ENCODE peak calls at places on chromosomes 13 and 19, in eight cellular contexts. One of them, this sample, is unnamed.
A peak's percentile ranks its signal among the peaks of the same experiment; 100 is the strongest.

GRCh38 chr19:47020992-47021496 is 1.4 kb downstream of the NPAS1 start:
- DNase-seq in GM12892: no peak
- DNase-seq in endothelial cell of umbilical vein: no peak
- DNase-seq in GM12878: no peak
- DNase-seq in H1: peak; percentile 71
- DNase-seq in transverse colon: no peak
- DNase-seq in breast epithelium: no peak
- DNase-seq in HCT116: no peak
- DNase-seq in this sample: no peak

GRCh38 chr19:53657778-53658177 is 26.0 kb downstream of the DPRX start:
- DNase-seq in HCT116: no peak
- DNase-seq in endothelial cell of umbilical vein: no peak
- DNase-seq in GM12892: no peak
- DNase-seq in breast epithelium: no peak
- DNase-seq in transverse colon: no peak
- DNase-seq in H1: no peak
- DNase-seq in GM12878: no peak
- DNase-seq in this sample: no peak

GRCh38 chr13:93248627-93249047 is 22.0 kb downstream of the GPC6 start:
- DNase-seq in H1: no peak
- DNase-seq in GM12878: no peak
- DNase-seq in breast epithelium: no peak
- DNase-seq in HCT116: no peak
- DNase-seq in endothelial cell of umbilical vein: no peak
- DNase-seq in transverse colon: no peak
- DNase-seq in GM12892: no peak
- DNase-seq in this sample: no peak

GRCh38 chr13:24827799-24828198 is 63.8 kb downstream of the RNF17 start:
- DNase-seq in GM12892: no peak
- DNase-seq in transverse colon: no peak
- DNase-seq in endothelial cell of umbilical vein: no peak
- DNase-seq in breast epithelium: no peak
- DNase-seq in GM12878: no peak
- DNase-seq in H1: no peak
- DNase-seq in HCT116: no peak
- DNase-seq in this sample: no peak

GRCh38 chr19:28596561-28597071 is 616.3 kb downstream of the UQCRFS1 start:
- DNase-seq in H1: no peak
- DNase-seq in GM12892: no peak
- DNase-seq in HCT116: no peak
- DNase-seq in GM12878: no peak
- DNase-seq in breast epithelium: no peak
- DNase-seq in transverse colon: no peak
- DNase-seq in endothelial cell of umbilical vein: no peak
- DNase-seq in this sample: no peak

GRCh38 chr19:42269518-42270345 is 680 bp downstream of the CIC start:
- DNase-seq in H1: no peak
- DNase-seq in GM12878: no peak
- DNase-seq in HCT116: no peak
- DNase-seq in breast epithelium: peak; percentile 58
- DNase-seq in transverse colon: no peak
- DNase-seq in endothelial cell of umbilical vein: no peak
- DNase-seq in GM12892: no peak
- DNase-seq in this sample: no peak

GRCh38 chr13:32165791-32166190 is 134.2 kb downstream of the FRY start:
- DNase-seq in GM12892: no peak
- DNase-seq in endothelial cell of umbilical vein: no peak
- DNase-seq in GM12878: no peak
- DNase-seq in H1: no peak
- DNase-seq in transverse colon: no peak
- DNase-seq in breast epithelium: no peak
- DNase-seq in HCT116: no peak
- DNase-seq in this sample: no peak

GRCh38 chr19:31533114-31533513 is 183.9 kb upstream of the TSHZ3 start:
- DNase-seq in GM12878: no peak
- DNase-seq in H1: peak; percentile 8
- DNase-seq in transverse colon: no peak
- DNase-seq in GM12892: no peak
- DNase-seq in HCT116: no peak
- DNase-seq in breast epithelium: no peak
- DNase-seq in endothelial cell of umbilical vein: no peak
- DNase-seq in this sample: no peak

GRCh38 chr13:73717632-73718031 is 416.6 kb downstream of the KLF12 start:
- DNase-seq in transverse colon: no peak
- DNase-seq in GM12892: no peak
- DNase-seq in breast epithelium: no peak
- DNase-seq in HCT116: no peak
- DNase-seq in GM12878: no peak
- DNase-seq in H1: no peak
- DNase-seq in endothelial cell of umbilical vein: peak; percentile 82
- DNase-seq in this sample: no peak

GRCh38 chr13:93169980-93170379 is 56.6 kb upstream of the GPC6 start:
- DNase-seq in GM12878: no peak
- DNase-seq in transverse colon: no peak
- DNase-seq in GM12892: no peak
- DNase-seq in endothelial cell of umbilical vein: no peak
- DNase-seq in breast epithelium: no peak
- DNase-seq in HCT116: no peak
- DNase-seq in H1: no peak
- DNase-seq in this sample: no peak

GRCh38 chr19:46972301-46972700 is 47.3 kb upstream of the NPAS1 start:
- DNase-seq in GM12892: no peak
- DNase-seq in breast epithelium: no peak
- DNase-seq in endothelial cell of umbilical vein: no peak
- DNase-seq in H1: no peak
- DNase-seq in HCT116: no peak
- DNase-seq in transverse colon: no peak
- DNase-seq in GM12878: no peak
- DNase-seq in this sample: no peak

GRCh38 chr19:17777840-17778620 is 16.9 kb upstream of the B3GNT3 start:
- DNase-seq in GM12892: no peak
- DNase-seq in transverse colon: peak; percentile 80
- DNase-seq in breast epithelium: peak; percentile 35
- DNase-seq in H1: peak; percentile 98
- DNase-seq in endothelial cell of umbilical vein: peak; percentile 44
- DNase-seq in HCT116: peak; percentile 90
- DNase-seq in GM12878: no peak
- DNase-seq in this sample: no peak

GRCh38 chr19:58581227-58582141 is 8.3 kb upstream of the MZF1 start:
- DNase-seq in GM12878: no peak
- DNase-seq in endothelial cell of umbilical vein: peak; percentile 91
- DNase-seq in transverse colon: peak; percentile 84
- DNase-seq in H1: peak; percentile 99
- DNase-seq in GM12892: peak; percentile 69
- DNase-seq in HCT116: peak; percentile 76
- DNase-seq in breast epithelium: no peak
- DNase-seq in this sample: no peak

GRCh38 chr19:15831626-15832025 is 16.2 kb upstream of the OR10H1 start:
- DNase-seq in GM12878: no peak
- DNase-seq in HCT116: no peak
- DNase-seq in transverse colon: no peak
- DNase-seq in H1: no peak
- DNase-seq in endothelial cell of umbilical vein: no peak
- DNase-seq in GM12892: no peak
- DNase-seq in breast epithelium: no peak
- DNase-seq in this sample: no peak

GRCh38 chr13:93231867-93232266 is 5.3 kb downstream of the GPC6 start:
- DNase-seq in GM12878: no peak
- DNase-seq in endothelial cell of umbilical vein: no peak
- DNase-seq in HCT116: no peak
- DNase-seq in GM12892: no peak
- DNase-seq in breast epithelium: no peak
- DNase-seq in transverse colon: no peak
- DNase-seq in H1: no peak
- DNase-seq in this sample: no peak

GRCh38 chr19:3692141-3693029 is 7.9 kb downstream of the PIP5K1C start:
- DNase-seq in GM12878: no peak
- DNase-seq in HCT116: no peak
- DNase-seq in H1: peak; percentile 84
- DNase-seq in transverse colon: no peak
- DNase-seq in endothelial cell of umbilical vein: no peak
- DNase-seq in GM12892: peak; percentile 59
- DNase-seq in breast epithelium: no peak
- DNase-seq in this sample: no peak

GRCh38 chr19:18292810-18293641 is 11.6 kb upstream of the JUND start:
- DNase-seq in transverse colon: peak; percentile 79
- DNase-seq in GM12892: no peak
- DNase-seq in HCT116: peak; percentile 73
- DNase-seq in breast epithelium: peak; percentile 70
- DNase-seq in endothelial cell of umbilical vein: peak; percentile 70
- DNase-seq in H1: peak; percentile 94
- DNase-seq in GM12878: no peak
- DNase-seq in this sample: no peak

GRCh38 chr13:82597737-82598136 is 1284.5 kb downstream of the SLITRK1 start:
- DNase-seq in breast epithelium: no peak
- DNase-seq in transverse colon: no peak
- DNase-seq in H1: no peak
- DNase-seq in GM12892: no peak
- DNase-seq in HCT116: no peak
- DNase-seq in GM12878: no peak
- DNase-seq in endothelial cell of umbilical vein: no peak
- DNase-seq in this sample: no peak

GRCh38 chr13:25380082-25380481 is 8.3 kb downstream of the ATP8A2 start:
- DNase-seq in H1: no peak
- DNase-seq in endothelial cell of umbilical vein: no peak
- DNase-seq in GM12878: no peak
- DNase-seq in GM12892: no peak
- DNase-seq in transverse colon: no peak
- DNase-seq in HCT116: no peak
- DNase-seq in breast epithelium: no peak
- DNase-seq in this sample: no peak

GRCh38 chr19:1512671-1513491 is at the start of gene ADAMTSL5:
- DNase-seq in transverse colon: peak; percentile 84
- DNase-seq in HCT116: no peak
- DNase-seq in endothelial cell of umbilical vein: no peak
- DNase-seq in GM12878: no peak
- DNase-seq in breast epithelium: no peak
- DNase-seq in GM12892: peak; percentile 85
- DNase-seq in H1: no peak
- DNase-seq in this sample: no peak
- TF ChIP-seq POLR2AphosphoS5 in transverse colon: peak; percentile 44
- TF ChIP-seq POLR2AphosphoS5 in HCT116: peak; percentile 88
- TF ChIP-seq POLR2AphosphoS5 in endothelial cell of umbilical vein: no peak
- TF ChIP-seq POLR2AphosphoS5 in GM12878: no peak
- TF ChIP-seq POLR2AphosphoS5 in breast epithelium: no peak
- TF ChIP-seq POLR2AphosphoS5 in GM12892: no peak
- TF ChIP-seq POLR2AphosphoS5 in H1: no peak
- TF ChIP-seq POLR2AphosphoS5 in this sample: no peak

GRCh38 chr13:95477187-95477586 is 75.3 kb upstream of the CLDN10 start:
- DNase-seq in GM12892: no peak
- DNase-seq in endothelial cell of umbilical vein: no peak
- DNase-seq in transverse colon: no peak
- DNase-seq in H1: no peak
- DNase-seq in GM12878: no peak
- DNase-seq in HCT116: no peak
- DNase-seq in breast epithelium: no peak
- DNase-seq in this sample: no peak
- TF ChIP-seq POLR2AphosphoS5 in GM12892: no peak
- TF ChIP-seq POLR2AphosphoS5 in endothelial cell of umbilical vein: no peak
- TF ChIP-seq POLR2AphosphoS5 in transverse colon: no peak
- TF ChIP-seq POLR2AphosphoS5 in H1: no peak
- TF ChIP-seq POLR2AphosphoS5 in GM12878: no peak
- TF ChIP-seq POLR2AphosphoS5 in HCT116: no peak
- TF ChIP-seq POLR2AphosphoS5 in breast epithelium: no peak
- TF ChIP-seq POLR2AphosphoS5 in this sample: no peak

GRCh38 chr13:63481334-63481733 is 2065.7 kb upstream of the PCDH20 start:
- DNase-seq in GM12878: no peak
- DNase-seq in H1: no peak
- DNase-seq in transverse colon: no peak
- DNase-seq in HCT116: no peak
- DNase-seq in endothelial cell of umbilical vein: no peak
- DNase-seq in breast epithelium: no peak
- DNase-seq in GM12892: no peak
- DNase-seq in this sample: no peak
- TF ChIP-seq POLR2AphosphoS5 in GM12878: no peak
- TF ChIP-seq POLR2AphosphoS5 in H1: no peak
- TF ChIP-seq POLR2AphosphoS5 in transverse colon: no peak
- TF ChIP-seq POLR2AphosphoS5 in HCT116: no peak
- TF ChIP-seq POLR2AphosphoS5 in endothelial cell of umbilical vein: no peak
- TF ChIP-seq POLR2AphosphoS5 in breast epithelium: no peak
- TF ChIP-seq POLR2AphosphoS5 in GM12892: no peak
- TF ChIP-seq POLR2AphosphoS5 in this sample: no peak

GRCh38 chr13:80684525-80685017 is 343.6 kb upstream of the SPRY2 start:
- DNase-seq in breast epithelium: no peak
- DNase-seq in H1: no peak
- DNase-seq in transverse colon: no peak
- DNase-seq in GM12878: no peak
- DNase-seq in endothelial cell of umbilical vein: no peak
- DNase-seq in GM12892: no peak
- DNase-seq in HCT116: no peak
- DNase-seq in this sample: no peak

GRCh38 chr13:80685942-80686341 is 345.0 kb upstream of the SPRY2 start:
- DNase-seq in HCT116: no peak
- DNase-seq in GM12878: no peak
- DNase-seq in endothelial cell of umbilical vein: no peak
- DNase-seq in H1: no peak
- DNase-seq in breast epithelium: no peak
- DNase-seq in GM12892: no peak
- DNase-seq in transverse colon: no peak
- DNase-seq in this sample: no peak

GRCh38 chr13:80695841-80696240 is 354.9 kb upstream of the SPRY2 start:
- DNase-seq in GM12892: no peak
- DNase-seq in HCT116: no peak
- DNase-seq in GM12878: no peak
- DNase-seq in endothelial cell of umbilical vein: no peak
- DNase-seq in H1: no peak
- DNase-seq in transverse colon: no peak
- DNase-seq in breast epithelium: no peak
- DNase-seq in this sample: no peak

DNA sequence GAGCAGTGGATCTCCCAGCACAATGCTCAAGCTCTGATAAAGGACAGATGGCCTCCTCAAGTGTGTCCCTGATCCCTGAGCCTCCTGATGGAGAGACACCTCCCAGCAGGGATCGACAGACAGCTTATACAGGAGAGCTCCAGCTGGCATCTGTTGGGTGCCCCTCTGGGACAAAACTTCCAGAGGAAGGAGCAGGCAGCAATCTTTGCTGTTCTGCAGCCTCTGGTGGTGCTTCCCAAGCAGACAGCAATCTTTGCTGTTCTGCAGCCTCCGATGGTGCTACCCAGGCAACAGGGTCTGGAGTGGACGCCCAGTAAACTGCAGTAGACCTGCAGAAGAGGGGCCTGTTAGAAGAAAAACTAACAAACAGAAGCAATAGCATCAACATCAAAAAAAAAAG is 349.3 kb upstream of the SPRY2 start:
- DNase-seq in transverse colon: no peak
- DNase-seq in GM12878: no peak
- DNase-seq in breast epithelium: no peak
- DNase-seq in endothelial cell of umbilical vein: no peak
- DNase-seq in HCT116: no peak
- DNase-seq in H1: no peak
- DNase-seq in GM12892: no peak
- DNase-seq in this sample: no peak
- TF ChIP-seq POLR2AphosphoS5 in transverse colon: no peak
- TF ChIP-seq POLR2AphosphoS5 in GM12878: no peak
- TF ChIP-seq POLR2AphosphoS5 in breast epithelium: no peak
- TF ChIP-seq POLR2AphosphoS5 in endothelial cell of umbilical vein: no peak
- TF ChIP-seq POLR2AphosphoS5 in HCT116: no peak
- TF ChIP-seq POLR2AphosphoS5 in H1: no peak
- TF ChIP-seq POLR2AphosphoS5 in GM12892: no peak
- TF ChIP-seq POLR2AphosphoS5 in this sample: no peak

GRCh38 chr19:10114651-10115391 is 3.3 kb downstream of the P2RY11 start:
- DNase-seq in GM12892: peak; percentile 9
- DNase-seq in H1: no peak
- DNase-seq in breast epithelium: no peak
- DNase-seq in HCT116: no peak
- DNase-seq in endothelial cell of umbilical vein: no peak
- DNase-seq in transverse colon: no peak
- DNase-seq in GM12878: no peak
- DNase-seq in this sample: peak; percentile 86
- TF ChIP-seq POLR2AphosphoS5 in GM12892: peak; percentile 56
- TF ChIP-seq POLR2AphosphoS5 in H1: peak; percentile 6
- TF ChIP-seq POLR2AphosphoS5 in breast epithelium: no peak
- TF ChIP-seq POLR2AphosphoS5 in HCT116: peak; percentile 1
- TF ChIP-seq POLR2AphosphoS5 in endothelial cell of umbilical vein: no peak
- TF ChIP-seq POLR2AphosphoS5 in transverse colon: no peak
- TF ChIP-seq POLR2AphosphoS5 in GM12878: peak; percentile 62
- TF ChIP-seq POLR2AphosphoS5 in this sample: no peak